ENCODE peak calls at places on chromosomes 12 and 14, in five cellular contexts. P is Right ventricle myocardium superior; N is progenitor cell of endocrine pancreas; U is activated CD4-positive, alpha-beta T cell treated with anti-CD3 and anti-CD28 coated beads for 4 hours; W is posterior cingulate gyrus. I is an unnamed sample.
A peak's percentile ranks its signal among the peaks of the same experiment; 100 is the strongest.

GRCh38 chr12:15584366-15585041 is 204.7 kb downstream of the EPS8 start:
- DNase-seq in P (no peak), N (no peak), U (peak; percentile 35), W (no peak), I (no peak)

GRCh38 chr12:19186722-19187661 is 57.5 kb downstream of the PLEKHA5 start:
- DNase-seq in P (no peak), N (no peak), U (no peak), W (no peak), I (no peak)

GRCh38 chr12:95231190-95231589 is 13.6 kb downstream of the VEZT start:
- DNase-seq in P (no peak), N (no peak), U (no peak), W (no peak), I (no peak)

GRCh38 chr12:101564912-101565311 is 29.9 kb upstream of the MYBPC1 start:
- DNase-seq in P (no peak), N (no peak), U (no peak), W (no peak), I (no peak)

GRCh38 chr14:75257241-75257640 is 21.4 kb upstream of the FOS start:
- DNase-seq in P (no peak), N (no peak), U (no peak), W (no peak), I (no peak)

GRCh38 chr12:85627584-85627983 is 208.6 kb downstream of the RASSF9 start:
- DNase-seq in P (no peak), N (no peak), U (no peak), W (no peak), I (no peak)

GRCh38 chr12:68532204-68532886 is 78.4 kb upstream of the RAP1B start:
- DNase-seq in P (no peak), N (no peak), U (no peak), W (no peak), I (no peak)

GRCh38 chr14:63747836-63748235 is 20.0 kb upstream of the SGPP1 start:
- DNase-seq in P (no peak), N (no peak), U (no peak), W (no peak), I (no peak)

GRCh38 chr12:28216016-28216415 is 25.8 kb downstream of the CCDC91 start:
- DNase-seq in P (no peak), N (no peak), U (no peak), W (no peak), I (no peak)

GRCh38 chr12:6538420-6539275 is 4.3 kb downstream of the GAPDH start:
- DNase-seq in P (no peak), N (no peak), U (no peak), W (peak; percentile 83), I (peak; percentile 20)

GRCh38 chr14:77306406-77307098 is 14.1 kb downstream of the POMT2 start:
- DNase-seq in P (no peak), N (no peak), U (no peak), W (no peak), I (no peak)

GRCh38 chr12:132925597-132926416 is 30.3 kb downstream of the ZNF605 start:
- DNase-seq in P (no peak), N (no peak), U (no peak), W (no peak), I (no peak)

GRCh38 chr12:57744194-57744776 is 554 bp upstream of the TSPAN31 start:
- DNase-seq in P (peak; percentile 82), N (no peak), U (peak; percentile 61), W (peak; percentile 77), I (peak; percentile 62)

GRCh38 chr12:103272949-103273348 is 222.8 kb downstream of the C12orf42 start:
- DNase-seq in P (no peak), N (no peak), U (no peak), W (no peak), I (no peak)

GRCh38 chr12:58424735-58425379 is 483.5 kb downstream of the ATP23 start:
- DNase-seq in P (no peak), N (no peak), U (no peak), W (no peak), I (no peak)

GRCh38 chr12:107317751-107318553 is 224.6 kb upstream of the CRY1 start:
- DNase-seq in P (peak; percentile 90), N (peak; percentile 82), U (peak; percentile 84), W (peak; percentile 92), I (peak; percentile 84)

GRCh38 chr12:113066806-113067400 is 10.4 kb downstream of the DTX1 start:
- DNase-seq in P (no peak), N (no peak), U (no peak), W (peak; percentile 89), I (no peak)

GRCh38 chr12:8922544-8922943 is 8.2 kb downstream of the PHC1 start:
- DNase-seq in P (no peak), N (no peak), U (no peak), W (no peak), I (no peak)

GRCh38 chr12:124954771-124955170 is 34.2 kb downstream of the DHX37 start:
- DNase-seq in P (no peak), N (no peak), U (no peak), W (no peak), I (no peak)

GRCh38 chr12:34287986-34288962 is 266.0 kb downstream of the ALG10 start:
- DNase-seq in P (no peak), N (peak; percentile 9), U (no peak), W (no peak), I (no peak)

GRCh38 chr12:88805286-88805685 is 225.0 kb upstream of the KITLG start:
- DNase-seq in P (no peak), N (no peak), U (no peak), W (no peak), I (no peak)

GRCh38 chr14:101075801-101076413 is 172.4 kb upstream of the RTL1 start:
- DNase-seq in P (no peak), N (peak; percentile 8), U (no peak), W (peak; percentile 37), I (no peak)

GRCh38 chr12:62191747-62192485 is 68.3 kb upstream of the USP15 start:
- DNase-seq in P (peak; percentile 39), N (peak; percentile 9), U (peak; percentile 2), W (peak; percentile 72), I (peak; percentile 54)

GRCh38 chr14:64209428-64210165 is 84.6 kb downstream of the ESR2 start:
- DNase-seq in P (peak; percentile 74), N (no peak), U (no peak), W (peak; percentile 85), I (no peak)

I was measured in stimulated activated effector memory CD8-positive, alpha-beta T cell treated with anti-CD3 and anti-CD28 coated beads, Interleukin-12 subunit alpha, Interleukin-12 subunit beta, amount 100 ng/mL, for 72 hours.